ENCODE peak calls at places on chromosome 21, in ten cellular contexts. Y is upper lobe of left lung, F is gastrocnemius medialis, V is heart left ventricle, N is adrenal gland, J is IMR-90, B is ovary, Z is right lobe of liver, I is uterus, D is body of pancreas. U is an unnamed sample. For H3K36me3, the result is how much of the 10 kb centered on the place peaks cover.

GRCh38 chr21:34836103-34836932 is 167.5 kb downstream of the CLIC6 start:
- DNase-seq in D (peak), I (peak), B (peak), Y (no peak), V (no peak), J (peak), Z (peak), F (peak), N (peak), U (no peak)

GRCh38 chr21:28111151-28111619 is 881.5 kb downstream of the LTN1 start:
- DNase-seq in Z (no peak), N (peak), I (peak), B (peak), J (peak), F (peak), Y (no peak), V (peak), D (peak), U (peak)

GRCh38 chr21:39114871-39115658 is 68.2 kb downstream of the PSMG1 start:
- DNase-seq in F (no peak), B (no peak), N (no peak), I (no peak), Y (no peak), J (peak), Z (no peak), D (no peak), V (no peak), U (peak)

GRCh38 chr21:7952648-7953047 is 2568.7 kb upstream of the TPTE start:
- DNase-seq in J (no peak), F (no peak), I (no peak), N (no peak), V (no peak), B (no peak), Y (no peak), Z (no peak), D (no peak), U (no peak)

GRCh38 chr21:19120591-19120990 is 717.0 kb upstream of the TMPRSS15 start:
- DNase-seq in B (no peak), D (no peak), N (no peak), J (no peak), F (no peak), Y (no peak), I (no peak), V (no peak), Z (no peak), U (no peak)

GRCh38 chr21:30257773-30258172 is 25.0 kb downstream of the KRTAP24-1 start:
- DNase-seq in Z (no peak), B (no peak), I (no peak), D (no peak), F (no peak), N (peak), J (no peak), Y (no peak), V (no peak), U (no peak)

GRCh38 chr21:39730418-39731107 is 14.4 kb upstream of the IGSF5 start:
- DNase-seq in I (no peak), B (no peak), Y (no peak), Z (no peak), F (no peak), J (no peak), V (no peak), D (no peak), N (no peak), U (no peak)

GRCh38 chr21:31132574-31133242 is 94.4 kb upstream of the KRTAP19-8 start:
- DNase-seq in V (no peak), B (no peak), D (peak), Y (no peak), J (peak), I (no peak), Z (no peak), N (no peak), F (no peak), U (no peak)

GRCh38 chr21:34612557-34612956 is 2.4 kb downstream of the RCAN1 start:
- DNase-seq in Y (no peak), F (no peak), J (no peak), I (no peak), B (no peak), Z (no peak), D (no peak), N (no peak), V (no peak), U (no peak)

GRCh38 chr21:39313042-39313456 is 383 bp downstream of the BRWD1 start:
- DNase-seq in B (no peak), I (peak), D (peak), Y (peak), F (peak), V (peak), Z (peak), N (peak), J (no peak), U (no peak)

GRCh38 chr21:27425172-27425571 is 458.3 kb upstream of the ADAMTS5 start:
- DNase-seq in N (no peak), B (no peak), Y (no peak), V (no peak), D (no peak), F (no peak), Z (no peak), I (no peak), J (no peak), U (no peak)

DNA sequence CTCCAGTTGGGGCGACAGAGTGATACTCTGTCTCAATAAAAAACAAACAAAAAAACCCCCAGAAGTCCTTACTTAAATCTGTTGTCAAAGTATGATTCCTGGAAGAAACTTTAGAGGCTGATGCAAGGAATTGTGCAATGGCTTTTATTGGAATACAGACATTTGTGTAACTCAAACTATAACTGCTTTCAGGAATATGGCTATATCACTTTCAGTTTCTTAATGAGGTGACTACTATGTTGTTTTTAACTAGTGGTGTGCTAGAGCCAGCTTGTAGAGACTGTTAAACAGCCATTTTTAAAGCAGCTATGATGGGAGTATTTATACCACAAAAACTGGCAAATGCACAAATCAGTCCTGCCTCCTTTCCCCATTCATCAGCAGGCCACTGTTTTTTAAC is 22.7 kb upstream of the DNAJC28 start:
- DNase-seq in Y (no peak), D (no peak), J (peak), V (no peak), B (no peak), I (no peak), Z (no peak), N (no peak), F (no peak), U (no peak)
- H3K36me3 ChIP-seq in Y (under half), D (under half), J (under half), V (under half), B (under half), I (under half), Z (under half), N (under half), F (half or more), U (under half)

GRCh38 chr21:37072239-37072987 is 458 bp downstream of the PIGP start:
- DNase-seq in D (peak), Z (peak), B (peak), I (peak), Y (peak), N (no peak), J (peak), F (peak), V (peak), U (peak)

GRCh38 chr21:37073417-37074194 is 552 bp downstream of the TTC3 start:
- DNase-seq in I (no peak), D (peak), V (peak), J (peak), B (peak), F (peak), Z (peak), N (peak), Y (peak), U (peak)

GRCh38 chr21:37072988-37073416 is at the start of the genes PIGP and TTC3:
- DNase-seq in V (peak), I (peak), Y (peak), F (peak), J (peak), Z (peak), N (peak), D (peak), B (peak), U (peak)

GRCh38 chr21:37074195-37074510 is 1.1 kb downstream of the TTC3 start:
- DNase-seq in J (no peak), Y (no peak), D (no peak), N (peak), I (no peak), Z (peak), V (no peak), B (no peak), F (no peak), U (no peak)

GRCh38 chr21:37071561-37072238 is 1.2 kb downstream of the PIGP start:
- DNase-seq in D (peak), Z (no peak), V (peak), N (peak), J (peak), I (peak), F (peak), Y (no peak), B (peak), U (peak)
- TF ChIP-seq POLR2A in D (no peak), Z (no peak), V (no peak), N (peak), J (peak), I (no peak), F (no peak), Y (no peak), B (peak), U (no peak)

DNA sequence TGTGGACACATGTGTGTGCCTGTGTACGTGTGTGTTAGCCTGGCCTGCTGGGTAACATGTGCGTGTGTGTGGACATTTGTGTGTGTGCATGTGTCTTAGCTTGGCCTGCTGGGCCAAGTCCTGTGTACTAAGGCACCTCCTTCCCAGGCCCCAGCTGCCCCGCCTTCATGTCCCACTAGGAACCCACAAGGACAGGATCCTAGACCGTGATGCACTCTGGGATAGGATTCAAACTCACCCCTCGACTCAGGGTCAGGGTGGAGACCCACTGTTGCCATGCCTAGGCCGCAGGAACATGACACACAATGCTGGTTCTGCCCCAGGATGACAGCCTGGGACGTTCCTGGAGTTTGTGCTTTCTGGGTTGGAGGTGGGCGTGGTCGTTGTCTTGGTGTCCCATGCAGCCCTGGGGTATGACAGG is 89.9 kb upstream of the TMPRSS2 start:
- DNase-seq in Y (no peak), B (no peak), Z (no peak), I (no peak), F (no peak), D (no peak), J (no peak), V (no peak), N (no peak), U (peak)
- H3K36me3 ChIP-seq in Y (under half), B (under half), Z (under half), I (under half), F (under half), D (under half), J (under half), V (under half), N (under half), U (under half)

GRCh38 chr21:32584472-32584871 is 851 bp downstream of the TCP10L start:
- DNase-seq in D (no peak), Y (no peak), B (no peak), N (no peak), Z (no peak), J (no peak), V (no peak), I (no peak), F (no peak), U (no peak)
- TF ChIP-seq POLR2A in D (no peak), Y (no peak), B (no peak), N (no peak), Z (no peak), J (no peak), V (no peak), I (no peak), F (no peak), U (no peak)

GRCh38 chr21:42568377-42568776 is 54.7 kb downstream of the SLC37A1 start:
- DNase-seq in Y (peak), Z (no peak), V (peak), N (peak), B (peak), D (peak), I (peak), F (no peak), J (no peak), U (no peak)

GRCh38 chr21:42565886-42566523 is 52.4 kb downstream of the SLC37A1 start:
- DNase-seq in D (peak), V (no peak), N (peak), J (no peak), I (peak), F (no peak), Y (peak), Z (no peak), B (peak), U (peak)

GRCh38 chr21:42566524-42567180 is 53.0 kb downstream of the SLC37A1 start:
- DNase-seq in D (peak), B (peak), Z (no peak), V (no peak), I (peak), N (peak), Y (peak), J (no peak), F (no peak), U (no peak)

GRCh38 chr21:42567861-42568260 is 54.2 kb downstream of the SLC37A1 start:
- DNase-seq in B (peak), Y (peak), J (no peak), I (peak), Z (no peak), F (no peak), N (peak), D (peak), V (no peak), U (peak)

DNA sequence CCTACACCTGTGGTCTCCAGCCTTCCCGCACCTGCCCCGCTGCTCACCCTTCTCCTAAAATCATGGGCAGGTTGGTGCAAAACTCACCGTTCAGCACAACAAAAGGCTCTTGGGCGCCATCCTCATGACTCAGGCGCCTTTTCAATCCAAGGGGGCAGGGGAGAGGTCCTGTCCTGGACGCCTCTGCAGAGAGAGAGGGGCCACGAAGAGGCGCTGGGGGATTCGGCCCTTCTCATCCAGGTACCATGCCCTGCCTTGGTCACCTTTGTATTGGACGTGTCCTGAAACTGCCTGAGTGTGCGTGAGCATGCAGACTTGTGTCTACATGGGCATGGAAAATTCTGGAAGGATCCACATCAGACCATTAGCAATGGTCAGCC is 53.5 kb downstream of the SLC37A1 start:
- DNase-seq in B (no peak), V (no peak), F (no peak), Z (no peak), N (no peak), I (peak), Y (no peak), J (no peak), D (peak), U (no peak)
- H3K36me3 ChIP-seq in B (under half), V (under half), F (half or more), Z (under half), N (under half), I (under half), Y (under half), J (under half), D (under half), U (under half)

GRCh38 chr21:42921912-42922311 is 3.5 kb downstream of the ERVH48-1 start:
- DNase-seq in D (no peak), Y (no peak), N (no peak), F (no peak), I (no peak), J (no peak), Z (no peak), B (no peak), V (no peak), U (no peak)
- TF ChIP-seq POLR2A in D (no peak), Y (no peak), N (no peak), F (no peak), I (no peak), J (no peak), Z (no peak), B (no peak), V (no peak), U (no peak)

GRCh38 chr21:44085491-44086321 is 21.5 kb upstream of the PWP2 start:
- DNase-seq in N (peak), B (no peak), Y (peak), I (no peak), F (no peak), J (no peak), V (peak), D (no peak), Z (no peak), U (peak)
- H3K36me3 ChIP-seq in N (under half), B (under half), Y (under half), I (under half), F (half or more), J (half or more), V (under half), D (under half), Z (under half), U (under half)

DNA sequence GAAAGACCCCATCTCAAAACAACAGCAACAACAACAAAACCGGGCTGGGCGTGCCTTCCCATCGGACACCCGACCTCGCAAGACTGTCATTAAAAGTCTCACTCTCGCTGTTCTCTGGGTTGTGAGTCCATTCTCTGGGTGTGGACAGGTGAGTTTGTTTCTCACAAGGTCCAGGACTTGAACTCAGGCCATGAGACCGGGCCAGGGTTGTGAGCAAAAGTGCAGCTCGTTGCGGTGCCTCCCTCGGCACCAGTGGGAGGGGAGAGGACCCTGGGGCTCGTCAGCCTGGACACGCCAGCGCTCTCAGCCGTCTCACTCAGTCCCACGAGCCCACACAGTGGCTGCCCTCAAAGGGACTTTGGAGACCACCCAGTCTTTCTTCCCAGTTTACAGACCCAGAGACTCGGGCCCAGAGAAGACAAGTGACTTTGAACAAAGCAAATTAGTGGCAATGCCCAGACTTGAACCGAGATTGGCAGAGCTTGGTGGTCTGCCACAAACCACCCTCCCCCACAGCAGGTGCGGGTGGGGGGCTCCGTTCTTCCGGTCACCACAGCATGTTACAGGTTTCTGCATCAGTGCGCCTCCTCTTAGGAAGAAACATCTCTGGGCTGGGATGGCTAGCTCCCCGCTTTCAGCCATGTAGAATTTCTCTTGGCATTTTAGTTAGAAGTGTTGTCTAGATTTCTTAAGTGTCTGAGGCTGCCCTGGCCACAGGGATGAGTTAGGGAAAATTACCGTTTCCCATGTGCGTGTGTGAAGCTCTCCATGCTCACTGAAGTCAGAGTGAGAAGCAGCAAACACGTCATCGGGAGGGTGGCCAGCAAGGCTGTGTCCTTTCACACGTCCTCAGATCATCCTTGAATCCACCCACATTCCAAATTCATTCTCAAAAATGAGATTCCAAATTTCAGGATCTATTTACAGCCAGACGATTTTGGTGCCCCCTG is 28.3 kb downstream of the LRRC3 start:
- DNase-seq in F (no peak), V (no peak), J (peak), I (no peak), Y (no peak), Z (no peak), N (no peak), D (no peak), B (no peak), U (no peak)
- TF ChIP-seq POLR2A in F (no peak), V (no peak), J (no peak), I (no peak), Y (no peak), Z (no peak), N (no peak), D (no peak), B (no peak), U (no peak)